ENCODE peak calls at places on chromosomes 16 and 17, in eight cellular contexts. B is DND-41, U is HCT116, P is endothelial cell of umbilical vein, Q is endodermal cell, S is kidney, M is neural progenitor cell, T is IMR-90. O is an unnamed sample.

GRCh38 chr16:68907297-68907999 is 64.1 kb downstream of the TANGO6 start:
- DNase-seq in U (no peak), B (no peak), Q (no peak), T (no peak), M (peak), P (no peak), S (no peak), O (no peak)

GRCh38 chr16:30805056-30805369 is 18.0 kb upstream of the ZNF629 start:
- DNase-seq in S (no peak), Q (no peak), T (no peak), P (no peak), B (no peak), U (no peak), M (no peak), O (peak)

GRCh38 chr17:4161179-4161559 is 18.2 kb downstream of the CYB5D2 start:
- DNase-seq in S (no peak), Q (peak), B (no peak), U (no peak), M (no peak), P (peak), T (peak), O (no peak)

GRCh38 chr17:74442670-74443515 is 11.0 kb downstream of the GPRC5C start:
- DNase-seq in T (no peak), B (no peak), Q (peak), M (peak), U (peak), S (peak), P (no peak), O (peak)

GRCh38 chr17:33802349-33803272 is 452.5 kb upstream of the CCL2 start:
- DNase-seq in S (no peak), U (no peak), Q (no peak), T (no peak), B (no peak), M (no peak), P (no peak), O (no peak)

GRCh38 chr17:78414178-78415162 is 36.0 kb downstream of the PGS1 start:
- DNase-seq in Q (no peak), B (no peak), S (peak), M (no peak), U (no peak), P (no peak), T (no peak), O (no peak)

GRCh38 chr17:45425125-45425983 is 7.3 kb downstream of the ARHGAP27 start:
- DNase-seq in Q (peak), P (no peak), S (peak), U (peak), M (peak), B (no peak), T (peak), O (peak)

GRCh38 chr16:1002399-1003161 is 21.0 kb downstream of the SOX8 start:
- DNase-seq in M (no peak), S (no peak), T (peak), P (peak), Q (peak), U (peak), B (no peak), O (peak)

GRCh38 chr16:23570992-23571632 is 13.6 kb downstream of the UBFD1 start:
- DNase-seq in T (no peak), U (no peak), P (no peak), B (no peak), Q (no peak), M (no peak), S (no peak), O (no peak)

GRCh38 chr17:8869416-8869815 is 1.9 kb upstream of the PIK3R6 start:
- DNase-seq in M (no peak), B (no peak), P (no peak), S (no peak), Q (peak), T (no peak), U (no peak), O (no peak)

GRCh38 chr17:81870978-81871386 is at the start of gene ARHGDIA:
- DNase-seq in P (no peak), M (peak), U (no peak), S (no peak), T (no peak), B (no peak), Q (no peak), O (no peak)

DNA sequence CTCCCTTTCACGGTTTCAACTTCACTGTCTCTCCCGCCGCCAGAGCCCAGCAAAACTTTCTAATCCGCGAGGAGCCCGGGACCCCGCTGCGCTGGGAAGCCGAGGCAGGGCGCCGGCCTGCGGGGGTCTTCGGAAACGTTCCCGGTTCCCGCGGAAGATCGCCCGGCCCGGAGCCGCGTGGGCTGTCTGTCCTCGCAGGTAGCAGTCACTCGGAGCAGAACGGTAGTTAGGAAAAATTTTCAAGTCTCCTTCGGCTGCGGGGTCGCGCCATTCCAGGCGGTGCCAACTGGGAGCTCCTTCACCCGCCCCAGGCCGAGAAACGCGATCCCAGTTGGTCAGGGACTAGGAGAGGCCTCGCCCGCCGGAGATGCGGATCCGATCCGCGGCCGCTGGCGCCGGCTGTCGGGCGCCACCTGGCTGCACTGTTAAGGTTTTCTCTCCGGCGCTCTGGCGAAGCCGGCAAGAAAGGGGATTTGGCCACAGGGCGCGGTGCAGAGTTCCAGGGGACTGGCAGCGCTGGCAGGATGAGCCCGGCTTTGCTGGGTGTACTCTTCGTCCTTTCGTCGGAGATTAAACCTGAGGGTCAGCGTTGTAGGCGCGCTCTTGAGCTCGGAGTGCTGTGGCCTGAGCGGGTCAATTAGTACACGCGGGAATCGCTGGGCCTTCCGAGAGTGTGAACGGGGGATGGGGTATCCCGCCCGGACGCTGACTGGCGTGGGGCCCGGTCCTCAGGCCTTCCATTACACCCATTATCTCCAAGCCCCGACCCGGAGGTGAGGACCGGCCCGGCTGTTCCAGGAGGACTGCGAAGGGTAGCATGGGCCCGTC is 135.4 kb downstream of the KCNJ12 start:
- DNase-seq in M (peak), P (peak), T (peak), U (peak), S (peak), Q (peak), B (peak), O (peak)
- H3K9ac ChIP-seq in M (no peak), P (peak), T (peak), U (no peak), S (peak), Q (peak), B (no peak), O (no peak)

DNA sequence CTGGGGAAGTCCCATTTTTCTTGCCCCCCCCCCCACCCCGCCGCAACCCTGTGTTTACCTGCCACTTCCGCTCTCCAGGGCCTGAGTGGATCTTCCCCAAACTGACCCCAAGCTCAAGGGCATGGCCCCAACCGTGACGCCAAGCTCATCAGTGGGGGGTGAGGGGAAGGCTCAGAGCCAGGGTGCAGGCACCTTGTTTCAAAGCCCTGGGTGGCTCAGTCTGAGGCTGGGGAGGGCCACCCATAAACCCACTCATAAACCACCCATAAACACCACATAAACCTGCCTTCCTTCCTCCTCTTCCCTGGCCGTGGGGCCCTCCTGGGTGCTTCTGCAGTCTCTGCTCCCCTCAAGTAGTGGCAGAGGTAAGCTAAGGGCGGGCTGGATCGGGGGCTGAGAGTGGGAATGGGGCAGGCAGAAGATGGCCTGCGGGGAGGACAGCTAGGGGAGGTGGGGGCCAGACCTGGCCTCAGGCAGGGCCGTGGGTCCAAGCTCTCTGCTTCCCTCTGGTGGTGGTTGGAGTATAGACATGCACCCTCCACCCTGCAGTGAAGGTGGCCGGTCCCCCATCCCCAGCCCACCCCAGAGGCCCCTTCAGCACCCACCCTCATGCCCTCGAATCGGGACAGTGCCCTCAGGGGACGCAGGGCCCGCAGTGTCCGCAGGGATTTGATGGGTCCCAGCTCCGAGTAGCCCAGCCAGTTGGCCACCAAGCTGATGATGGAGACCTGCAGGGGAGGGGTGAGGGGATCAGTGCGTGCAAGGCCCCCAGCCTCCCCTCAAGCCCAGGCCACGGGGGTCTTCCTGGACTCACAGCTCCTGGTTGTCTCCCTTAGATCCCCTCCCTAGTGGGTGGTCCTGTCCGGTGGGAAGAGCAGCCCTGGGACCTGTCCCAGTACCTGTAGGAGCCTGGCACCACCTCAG is 14.6 kb upstream of the CD79B start:
- DNase-seq in U (peak), S (no peak), T (peak), P (peak), Q (peak), B (peak), M (peak), O (peak)
- H3K4me3 ChIP-seq in U (no peak), S (no peak), T (no peak), P (no peak), Q (no peak), B (no peak), M (no peak), O (no peak)

GRCh38 chr16:57475711-57476339 is 10.5 kb downstream of the DOK4 start:
- DNase-seq in P (peak), U (peak), T (peak), Q (peak), M (peak), B (peak), S (peak), O (no peak)
- TF ChIP-seq CTCF in P (peak), U (peak), T (peak), Q (peak), M (peak), B (peak), S (no peak), O (no peak)

GRCh38 chr16:18983565-18984424 is at the start of gene TMC7:
- DNase-seq in P (peak), Q (peak), U (peak), T (peak), M (peak), S (peak), B (no peak), O (peak)
- H3K9ac ChIP-seq in P (peak), Q (peak), U (peak), T (peak), M (peak), S (no peak), B (no peak), O (peak)

GRCh38 chr16:26598989-26599785 is 467.5 kb upstream of the C16orf82 start:
- DNase-seq in T (no peak), S (no peak), B (no peak), U (no peak), P (no peak), M (peak), Q (peak), O (no peak)

GRCh38 chr16:26593700-26594099 is 473.0 kb upstream of the C16orf82 start:
- DNase-seq in P (no peak), Q (peak), S (no peak), M (no peak), B (no peak), T (no peak), U (no peak), O (no peak)

GRCh38 chr16:26594666-26595065 is 472.1 kb upstream of the C16orf82 start:
- DNase-seq in Q (peak), B (no peak), P (no peak), S (no peak), U (no peak), M (no peak), T (no peak), O (no peak)

GRCh38 chr16:26598061-26598460 is 468.7 kb upstream of the C16orf82 start:
- DNase-seq in U (peak), T (no peak), M (no peak), P (no peak), B (peak), Q (peak), S (no peak), O (no peak)

DNA sequence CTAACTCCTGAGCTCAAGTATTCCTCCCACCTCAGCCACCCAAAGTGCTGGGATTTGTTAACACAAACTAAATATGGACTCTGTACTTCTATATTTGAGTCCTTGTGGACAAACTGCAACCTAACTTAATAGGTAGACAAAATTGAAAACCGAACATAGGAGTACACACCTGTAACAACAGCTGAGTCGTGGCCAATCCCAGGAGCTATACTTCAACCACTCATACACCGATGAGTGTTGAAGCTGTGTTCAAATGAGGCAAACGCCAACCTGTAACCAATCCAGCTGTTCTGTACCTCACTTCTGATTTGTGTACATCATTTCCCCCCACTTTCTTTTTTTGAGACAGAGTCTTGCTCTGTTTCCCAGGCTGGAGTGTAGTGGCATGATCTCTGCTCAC is 471.5 kb upstream of the C16orf82 start:
- DNase-seq in M (no peak), Q (no peak), T (no peak), P (no peak), S (no peak), U (no peak), B (no peak), O (no peak)
- H3K4me3 ChIP-seq in M (no peak), Q (no peak), T (no peak), P (no peak), S (no peak), U (no peak), B (no peak), O (no peak)

GRCh38 chr17:80061421-80061820 is 25.0 kb downstream of the CCDC40 start:
- DNase-seq in U (no peak), P (no peak), S (peak), T (no peak), B (no peak), M (no peak), Q (no peak), O (no peak)

GRCh38 chr17:80064696-80065095 is 28.3 kb downstream of the CCDC40 start:
- DNase-seq in U (no peak), S (peak), P (no peak), T (no peak), Q (no peak), B (no peak), M (no peak), O (no peak)

GRCh38 chr17:80065478-80066170 is 29.2 kb downstream of the CCDC40 start:
- DNase-seq in T (no peak), P (no peak), Q (peak), B (no peak), S (peak), U (no peak), M (peak), O (no peak)

GRCh38 chr17:80060629-80061028 is 24.2 kb downstream of the CCDC40 start:
- DNase-seq in B (no peak), U (no peak), T (no peak), Q (no peak), M (no peak), S (peak), P (no peak), O (no peak)

DNA sequence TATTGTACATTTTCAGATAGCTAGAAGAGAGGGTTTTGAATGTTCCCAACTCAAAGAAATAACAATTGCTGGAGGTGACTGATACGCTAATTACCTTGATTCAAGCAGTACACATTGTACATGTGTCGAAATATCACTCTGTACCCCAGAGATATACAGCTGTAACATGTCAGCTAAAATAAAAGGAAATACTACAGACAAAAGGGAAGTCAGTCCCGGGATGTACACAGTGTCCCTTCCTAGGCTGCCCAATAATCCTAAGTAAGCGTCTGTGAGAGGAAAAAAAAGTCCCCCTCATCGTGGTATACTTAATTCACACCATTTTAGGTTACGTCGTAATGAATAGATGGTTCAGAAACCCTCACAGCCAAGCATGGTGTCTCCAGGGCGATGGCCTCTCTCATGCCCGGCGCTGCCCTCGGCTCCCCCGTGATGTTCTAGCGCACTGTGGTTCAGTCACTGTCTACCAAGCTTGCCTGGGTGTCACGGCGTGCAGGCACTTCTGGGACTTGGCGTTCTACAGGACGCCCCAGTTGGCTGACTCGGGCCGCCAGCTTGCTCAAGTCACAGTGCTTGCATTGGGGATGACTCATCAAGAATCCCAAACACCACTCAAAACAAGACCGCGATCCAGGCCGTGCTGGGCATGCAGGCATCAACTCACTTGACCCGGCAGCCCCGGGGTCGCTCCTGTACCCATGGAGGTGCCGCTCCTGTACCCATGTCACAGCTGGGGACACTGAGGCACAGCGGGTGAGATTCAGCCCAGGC is 27.6 kb downstream of the CCDC40 start:
- DNase-seq in T (peak), M (no peak), P (no peak), U (peak), Q (no peak), S (peak), B (no peak), O (peak)
- TF ChIP-seq CTCF in T (no peak), M (no peak), P (no peak), U (no peak), Q (no peak), S (no peak), B (no peak), O (no peak)

O was measured in colonic mucosa.